ENCODE peak calls at places on chromosome X, in eight cellular contexts. N is GM12865; F is epithelial cell of esophagus; A is HFF-Myc; P is mesendoderm; H is OCI-LY7; O is NCI-H2107; Z is CD4-positive, CD25-positive, alpha-beta regulatory T cell. Q is an unnamed sample.

GRCh38 chrX:24371391-24371972 is 11.0 kb downstream of the SUPT20HL1 start:
- DNase-seq in P (peak), F (peak), N (peak), H (peak), Z (peak), O (peak), A (peak), Q (no peak)

GRCh38 chrX:41452972-41453371 is 5.8 kb downstream of the NYX start:
- DNase-seq in P (no peak), H (no peak), O (no peak), A (no peak), F (no peak), Z (no peak), N (no peak), Q (no peak)

GRCh38 chrX:54045563-54046228 is 1.4 kb upstream of the PHF8 start:
- DNase-seq in N (peak), A (no peak), H (no peak), P (no peak), Z (no peak), O (peak), F (no peak), Q (no peak)

GRCh38 chrX:46376246-46376885 is 168.9 kb downstream of the ZNF674 start:
- DNase-seq in P (peak), N (peak), Z (peak), H (peak), O (peak), A (peak), F (peak), Q (peak)

GRCh38 chrX:153400146-153401132 is 711 bp downstream of the PNMA6E start:
- DNase-seq in Z (peak), N (peak), A (no peak), P (peak), H (peak), O (no peak), F (no peak), Q (no peak)

GRCh38 chrX:153818571-153819397 is 11.6 kb downstream of the PDZD4 start:
- DNase-seq in P (peak), Z (peak), F (no peak), H (no peak), A (no peak), N (no peak), O (peak), Q (no peak)

GRCh38 chrX:30957753-30958152 is 68.7 kb upstream of the TAB3 start:
- DNase-seq in F (peak), Z (no peak), N (no peak), H (no peak), A (no peak), P (peak), O (no peak), Q (no peak)

GRCh38 chrX:68748030-68748429 is 80.8 kb upstream of the EFNB1 start:
- DNase-seq in F (no peak), N (no peak), H (no peak), A (no peak), P (no peak), Z (no peak), O (no peak), Q (no peak)

GRCh38 chrX:109934434-109934833 is 68.5 kb upstream of the TMEM164 start:
- DNase-seq in Z (no peak), O (no peak), F (no peak), P (no peak), A (no peak), N (no peak), H (no peak), Q (no peak)

GRCh38 chrX:47191331-47191730 is 2.3 kb upstream of the UBA1 start:
- DNase-seq in A (no peak), F (peak), P (peak), Z (peak), H (peak), N (peak), O (no peak), Q (no peak)

GRCh38 chrX:108224727-108225455 is 133.3 kb downstream of the ATG4A start:
- DNase-seq in F (peak), Z (peak), P (peak), H (peak), O (no peak), N (peak), A (no peak), Q (no peak)

GRCh38 chrX:102546818-102547493 is 30.4 kb upstream of the TMSB15A start:
- DNase-seq in A (no peak), P (no peak), H (no peak), F (no peak), N (no peak), O (peak), Z (no peak), Q (no peak)